ENCODE peak calls at places on chromosomes 7 and 10, in eight cellular contexts. T, S, A, K, L, I, D and O are unnamed samples. For H3K4me1, the result is how much of the 10 kb centered on the place peaks cover.

GRCh38 chr10:71921319-71922027 is 42.7 kb upstream of the CHST3 start:
- DNase-seq in K (peak), L (no peak), S (peak), T (peak), I (no peak), A (no peak), D (no peak), O (peak)

GRCh38 chr10:102775973-102776669 is 32.4 kb downstream of the WBP1L start:
- DNase-seq in L (peak), D (no peak), A (peak), I (peak), T (peak), K (peak), S (peak), O (peak)

GRCh38 chr7:31890198-31890597 is 180.0 kb downstream of the PDE1C start:
- DNase-seq in L (no peak), D (no peak), A (no peak), S (no peak), K (no peak), I (no peak), T (peak), O (no peak)

GRCh38 chr10:94963901-94964300 is 25.4 kb downstream of the CYP2C9 start:
- DNase-seq in S (peak), L (peak), I (peak), T (peak), D (no peak), A (no peak), K (peak), O (no peak)

GRCh38 chr10:31467791-31468535 is 148.9 kb downstream of the ZEB1 start:
- DNase-seq in A (no peak), L (no peak), S (peak), D (no peak), K (no peak), T (peak), I (peak), O (peak)

GRCh38 chr7:113087278-113087998 is 811 bp upstream of the GPR85 start:
- DNase-seq in A (no peak), L (peak), D (no peak), K (no peak), S (peak), T (peak), I (peak), O (no peak)

GRCh38 chr10:133030791-133031190 is 56.9 kb upstream of the ADGRA1 start:
- DNase-seq in L (peak), A (no peak), S (peak), K (no peak), I (no peak), D (no peak), T (no peak), O (no peak)

GRCh38 chr7:135232720-135233119 is 918 bp upstream of the STRA8 start:
- DNase-seq in I (no peak), D (no peak), T (peak), A (no peak), L (no peak), K (no peak), S (peak), O (no peak)

GRCh38 chr10:121459279-121459764 is 138.9 kb downstream of the FGFR2 start:
- DNase-seq in I (no peak), K (no peak), T (no peak), S (no peak), L (no peak), D (no peak), A (no peak), O (no peak)

GRCh38 chr10:27192284-27192683 is 37.1 kb downstream of the MASTL start:
- DNase-seq in L (no peak), I (peak), T (peak), S (no peak), D (no peak), K (no peak), A (no peak), O (no peak)

GRCh38 chr7:50818324-50818723 is 35.6 kb upstream of the GRB10 start:
- DNase-seq in I (peak), D (no peak), L (no peak), K (no peak), S (no peak), A (no peak), T (peak), O (no peak)

GRCh38 chr7:108245523-108246226 is 115.5 kb upstream of the LAMB4 start:
- DNase-seq in I (no peak), A (no peak), D (no peak), L (no peak), S (no peak), K (no peak), T (no peak), O (no peak)

GRCh38 chr10:96415896-96416554 is 57.2 kb upstream of the OPALIN start:
- DNase-seq in T (no peak), S (no peak), A (peak), I (peak), K (peak), D (no peak), L (no peak), O (no peak)

GRCh38 chr7:156539999-156540398 is 100.6 kb upstream of the RNF32 start:
- DNase-seq in K (no peak), L (no peak), A (no peak), S (no peak), D (no peak), I (no peak), T (no peak), O (no peak)

GRCh38 chr7:20786779-20787651 is at the start of gene SP8:
- DNase-seq in D (no peak), A (no peak), K (peak), S (peak), T (peak), L (peak), I (peak), O (peak)

GRCh38 chr10:131519723-131520122 is 208.2 kb upstream of the TCERG1L start:
- DNase-seq in L (no peak), I (no peak), S (no peak), D (no peak), A (no peak), K (no peak), T (no peak), O (no peak)

GRCh38 chr10:125095776-125096175 is 64.6 kb downstream of the CTBP2 start:
- DNase-seq in S (no peak), K (no peak), D (no peak), A (no peak), I (no peak), L (no peak), T (no peak), O (no peak)

GRCh38 chr7:40658731-40659130 is 523.9 kb downstream of the SUGCT start:
- DNase-seq in L (no peak), K (no peak), A (peak), T (peak), S (no peak), I (peak), D (no peak), O (no peak)

GRCh38 chr10:60733189-60733815 is 45.0 kb upstream of the CDK1 start:
- DNase-seq in I (peak), D (no peak), S (peak), K (peak), A (no peak), T (peak), L (peak), O (peak)

GRCh38 chr7:151238190-151238810 is 6.0 kb downstream of the CHPF2 start:
- DNase-seq in T (no peak), D (no peak), L (no peak), K (no peak), S (no peak), I (no peak), A (no peak), O (peak)

GRCh38 chr10:86306628-86307278 is 59.8 kb downstream of the GRID1 start:
- DNase-seq in T (peak), I (peak), S (peak), A (no peak), K (no peak), D (no peak), L (peak), O (no peak)

GRCh38 chr7:139644191-139644590 is 120.7 kb downstream of the CLEC2L start:
- DNase-seq in S (no peak), I (no peak), D (no peak), L (no peak), A (no peak), K (no peak), T (no peak), O (no peak)

GRCh38 chr7:31439165-31439564 is 74.7 kb upstream of the ITPRID1 start:
- DNase-seq in L (no peak), I (no peak), K (no peak), S (no peak), D (no peak), T (no peak), A (peak), O (no peak)

GRCh38 chr10:42983595-42983990 is 93.3 kb upstream of the RET start:
- DNase-seq in S (no peak), K (peak), A (peak), I (no peak), T (no peak), L (no peak), D (no peak), O (no peak)

GRCh38 chr10:118969014-118969413 is 60.5 kb upstream of the NANOS1 start:
- DNase-seq in L (no peak), A (no peak), S (no peak), I (no peak), T (no peak), D (no peak), K (no peak), O (no peak)

GRCh38 chr7:116952640-116953371 is 495 bp upstream of the ST7 start:
- DNase-seq in L (peak), S (peak), I (peak), D (peak), A (no peak), K (peak), T (peak), O (no peak)

GRCh38 chr7:104093127-104093526 is 103.7 kb upstream of the RELN start:
- DNase-seq in K (no peak), A (no peak), I (no peak), T (no peak), S (no peak), L (no peak), D (no peak), O (no peak)

GRCh38 chr10:130412317-130412716 is 276.1 kb downstream of the GLRX3 start:
- DNase-seq in A (no peak), L (no peak), I (no peak), T (no peak), S (no peak), D (no peak), K (no peak), O (no peak)

GRCh38 chr10:75987610-75988009 is 556.2 kb downstream of the LRMDA start:
- DNase-seq in I (peak), D (no peak), K (no peak), A (no peak), L (no peak), S (no peak), T (peak), O (no peak)

GRCh38 chr10:7417103-7417623 is 6.3 kb upstream of the SFMBT2 start:
- DNase-seq in T (peak), I (peak), K (no peak), S (peak), D (no peak), L (no peak), A (no peak), O (no peak)

GRCh38 chr7:5345671-5346070 is 62.9 kb downstream of the SLC29A4 start:
- DNase-seq in K (no peak), A (no peak), I (no peak), L (no peak), T (no peak), D (no peak), S (no peak), O (no peak)

GRCh38 chr7:144780071-144780608 is 55.7 kb downstream of the TPK1 start:
- DNase-seq in I (no peak), K (no peak), T (peak), D (no peak), L (no peak), S (no peak), A (no peak), O (no peak)

GRCh38 chr10:12697741-12698140 is 303.8 kb downstream of the CCDC3 start:
- DNase-seq in I (no peak), S (no peak), L (no peak), K (no peak), A (no peak), D (no peak), T (no peak), O (no peak)

GRCh38 chr10:31148955-31149354 is 117.3 kb upstream of the ZNF438 start:
- DNase-seq in A (no peak), I (no peak), L (no peak), T (no peak), K (no peak), D (no peak), S (no peak), O (no peak)

GRCh38 chr10:47410862-47411261 is 26.8 kb upstream of the ZNF488 start:
- DNase-seq in S (no peak), I (no peak), D (no peak), T (no peak), K (no peak), L (no peak), A (peak), O (peak)

GRCh38 chr10:21166557-21167287 is 269.6 kb upstream of the NEBL start:
- DNase-seq in T (no peak), K (peak), D (no peak), L (no peak), A (no peak), I (no peak), S (no peak), O (no peak)

GRCh38 chr10:129383651-129384050 is 83.4 kb upstream of the MGMT start:
- DNase-seq in L (no peak), D (no peak), I (no peak), A (peak), S (no peak), T (no peak), K (no peak), O (no peak)
- H3K27ac ChIP-seq in L (no peak), D (no peak), I (no peak), A (no peak), S (no peak), T (no peak), K (no peak), O (no peak)

GRCh38 chr7:25656071-25656470 is 427.8 kb upstream of the NPVF start:
- DNase-seq in I (no peak), K (no peak), T (no peak), A (no peak), D (no peak), L (no peak), S (no peak), O (no peak)

GRCh38 chr7:25656581-25657026 is 428.3 kb upstream of the NPVF start:
- DNase-seq in A (no peak), S (no peak), K (no peak), T (peak), L (no peak), I (peak), D (no peak), O (no peak)

GRCh38 chr7:25662881-25663588 is 434.7 kb upstream of the NPVF start:
- DNase-seq in L (no peak), S (no peak), A (no peak), K (no peak), T (no peak), I (no peak), D (no peak), O (no peak)

GRCh38 chr7:25658375-25658774 is 430.1 kb upstream of the NPVF start:
- DNase-seq in D (no peak), A (no peak), L (no peak), I (no peak), T (no peak), K (no peak), S (no peak), O (no peak)

DNA sequence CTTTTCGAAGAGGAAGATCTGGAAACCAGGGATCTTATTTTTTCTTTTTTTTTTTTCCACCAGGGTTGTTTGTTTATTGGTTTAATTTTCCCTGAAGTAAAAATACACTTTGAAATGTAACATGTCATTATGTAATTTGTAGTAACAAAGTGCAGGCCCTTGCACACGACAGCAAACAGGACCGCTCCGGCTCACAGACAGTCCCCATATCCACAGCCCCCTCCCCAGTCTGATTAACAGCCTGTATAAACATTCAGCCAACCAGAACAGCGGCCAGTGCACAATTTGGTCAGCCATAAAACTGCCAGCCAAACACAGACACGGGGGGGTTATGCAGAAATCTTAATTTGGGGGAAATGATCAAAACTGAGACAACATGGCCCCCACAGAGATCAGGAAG is 431.6 kb upstream of the NPVF start:
- DNase-seq in D (no peak), I (no peak), S (no peak), L (peak), T (no peak), K (no peak), A (no peak), O (no peak)
- H3K4me1 ChIP-seq in D (under half), I (under half), S (under half), L (under half), T (under half), K (under half), A (half or more), O (under half)

GRCh38 chr7:101378808-101379207 is 16.1 kb downstream of the COL26A1 start:
- DNase-seq in L (peak), A (no peak), I (peak), D (no peak), S (peak), T (peak), K (no peak), O (no peak)
- H3K27ac ChIP-seq in L (peak), A (no peak), I (no peak), D (no peak), S (peak), T (no peak), K (no peak), O (no peak)

GRCh38 chr7:1025747-1026581 is 18.4 kb upstream of the GPR146 start:
- DNase-seq in I (no peak), L (no peak), D (no peak), T (no peak), K (no peak), A (no peak), S (no peak), O (no peak)
- H3K4me1 ChIP-seq in I (under half), L (under half), D (under half), T (under half), K (under half), A (half or more), S (under half), O (under half)

GRCh38 chr10:18668026-18668425 is 8.8 kb downstream of the ARL5B start:
- DNase-seq in K (no peak), L (no peak), I (no peak), A (no peak), D (no peak), T (no peak), S (no peak), O (no peak)

GRCh38 chr10:18660816-18661431 is 1.7 kb downstream of the ARL5B start:
- DNase-seq in D (no peak), T (no peak), K (no peak), A (no peak), S (no peak), L (no peak), I (no peak), O (no peak)

GRCh38 chr10:18665079-18665478 is 5.8 kb downstream of the ARL5B start:
- DNase-seq in I (no peak), S (no peak), D (no peak), T (no peak), K (no peak), A (no peak), L (no peak), O (no peak)

GRCh38 chr10:18666810-18667209 is 7.6 kb downstream of the ARL5B start:
- DNase-seq in I (peak), L (no peak), T (peak), D (no peak), S (no peak), A (no peak), K (no peak), O (no peak)

GRCh38 chr10:18665815-18666558 is 6.8 kb downstream of the ARL5B start:
- DNase-seq in L (no peak), T (peak), D (no peak), S (no peak), I (peak), K (no peak), A (no peak), O (no peak)
- H3K27ac ChIP-seq in L (peak), T (peak), D (no peak), S (no peak), I (peak), K (no peak), A (no peak), O (no peak)